ENCODE peak calls at places on chromosome 14, in seven cellular contexts. One of them, this sample, is unnamed.

GRCh38 chr14:34699873-34700621 is 14.3 kb downstream of the CFL2 start:
- DNase-seq in ELR: peak
- DNase-seq in fibroblast of lung: peak
- DNase-seq in Panc1: peak
- DNase-seq in DMS79: peak
- DNase-seq in activated CD4-positive, alpha-beta T cell treated with anti-CD3 and anti-CD28 coated beads, Interleukin-2, amount 50 U/mL, for 1 hour: no peak
- DNase-seq in immature natural killer cell: no peak
- DNase-seq in this sample: no peak

GRCh38 chr14:69675246-69675583 is 63.8 kb downstream of the SUSD6 start:
- DNase-seq in activated CD4-positive, alpha-beta T cell treated with anti-CD3 and anti-CD28 coated beads, Interleukin-2, amount 50 U/mL, for 1 hour: no peak
- DNase-seq in fibroblast of lung: no peak
- DNase-seq in immature natural killer cell: no peak
- DNase-seq in ELR: no peak
- DNase-seq in Panc1: no peak
- DNase-seq in DMS79: no peak
- DNase-seq in this sample: no peak

GRCh38 chr14:33569844-33570716 is 380.8 kb downstream of the EGLN3 start:
- DNase-seq in fibroblast of lung: peak
- DNase-seq in ELR: peak
- DNase-seq in activated CD4-positive, alpha-beta T cell treated with anti-CD3 and anti-CD28 coated beads, Interleukin-2, amount 50 U/mL, for 1 hour: no peak
- DNase-seq in immature natural killer cell: no peak
- DNase-seq in DMS79: no peak
- DNase-seq in Panc1: no peak
- DNase-seq in this sample: no peak

GRCh38 chr14:61866932-61867920 is 105.0 kb downstream of the SNAPC1 start:
- DNase-seq in fibroblast of lung: no peak
- DNase-seq in ELR: peak
- DNase-seq in activated CD4-positive, alpha-beta T cell treated with anti-CD3 and anti-CD28 coated beads, Interleukin-2, amount 50 U/mL, for 1 hour: no peak
- DNase-seq in DMS79: no peak
- DNase-seq in Panc1: no peak
- DNase-seq in immature natural killer cell: no peak
- DNase-seq in this sample: no peak

GRCh38 chr14:98951031-98951430 is 321.0 kb downstream of the BCL11B start:
- DNase-seq in Panc1: no peak
- DNase-seq in ELR: no peak
- DNase-seq in DMS79: no peak
- DNase-seq in fibroblast of lung: no peak
- DNase-seq in activated CD4-positive, alpha-beta T cell treated with anti-CD3 and anti-CD28 coated beads, Interleukin-2, amount 50 U/mL, for 1 hour: no peak
- DNase-seq in immature natural killer cell: no peak
- DNase-seq in this sample: no peak

GRCh38 chr14:80959448-80960006 is 4.1 kb downstream of the TSHR start:
- DNase-seq in ELR: no peak
- DNase-seq in Panc1: no peak
- DNase-seq in fibroblast of lung: no peak
- DNase-seq in activated CD4-positive, alpha-beta T cell treated with anti-CD3 and anti-CD28 coated beads, Interleukin-2, amount 50 U/mL, for 1 hour: peak
- DNase-seq in DMS79: peak
- DNase-seq in immature natural killer cell: peak
- DNase-seq in this sample: peak

GRCh38 chr14:32595496-32595895 is 266.4 kb downstream of the AKAP6 start:
- DNase-seq in activated CD4-positive, alpha-beta T cell treated with anti-CD3 and anti-CD28 coated beads, Interleukin-2, amount 50 U/mL, for 1 hour: no peak
- DNase-seq in immature natural killer cell: no peak
- DNase-seq in DMS79: no peak
- DNase-seq in ELR: no peak
- DNase-seq in fibroblast of lung: no peak
- DNase-seq in Panc1: no peak
- DNase-seq in this sample: no peak

GRCh38 chr14:95305145-95305544 is 14.6 kb downstream of the CLMN start:
- DNase-seq in fibroblast of lung: no peak
- DNase-seq in activated CD4-positive, alpha-beta T cell treated with anti-CD3 and anti-CD28 coated beads, Interleukin-2, amount 50 U/mL, for 1 hour: no peak
- DNase-seq in DMS79: no peak
- DNase-seq in ELR: no peak
- DNase-seq in Panc1: no peak
- DNase-seq in immature natural killer cell: no peak
- DNase-seq in this sample: no peak

GRCh38 chr14:103110681-103111296 is 12.5 kb upstream of the TNFAIP2 start:
- DNase-seq in ELR: no peak
- DNase-seq in Panc1: no peak
- DNase-seq in DMS79: no peak
- DNase-seq in fibroblast of lung: no peak
- DNase-seq in activated CD4-positive, alpha-beta T cell treated with anti-CD3 and anti-CD28 coated beads, Interleukin-2, amount 50 U/mL, for 1 hour: no peak
- DNase-seq in immature natural killer cell: no peak
- DNase-seq in this sample: no peak